ENCODE peak calls at places on chromosomes 3 and 15, in five cellular contexts. One of them, this sample, is unnamed.

GRCh38 chr15:51281368-51281967 is 56.9 kb downstream of the CYP19A1 start:
- DNase-seq in GM06990: peak; percentile 29
- DNase-seq in cardiac muscle cell: peak; percentile 76
- DNase-seq in cardiac fibroblast: peak; percentile 80
- DNase-seq in tibial artery: peak; percentile 86
- DNase-seq in this sample: no peak

GRCh38 chr15:39720721-39721611 is 61.7 kb downstream of the FSIP1 start:
- DNase-seq in tibial artery: no peak
- DNase-seq in cardiac fibroblast: peak; percentile 31
- DNase-seq in GM06990: no peak
- DNase-seq in cardiac muscle cell: peak; percentile 41
- DNase-seq in this sample: no peak

GRCh38 chr3:6821411-6821810 is 39.5 kb upstream of the GRM7 start:
- DNase-seq in cardiac muscle cell: no peak
- DNase-seq in cardiac fibroblast: no peak
- DNase-seq in GM06990: no peak
- DNase-seq in tibial artery: no peak
- DNase-seq in this sample: no peak

GRCh38 chr3:192879346-192880031 is 38.2 kb downstream of the MB21D2 start:
- DNase-seq in cardiac fibroblast: peak; percentile 98
- DNase-seq in GM06990: no peak
- DNase-seq in tibial artery: no peak
- DNase-seq in cardiac muscle cell: peak; percentile 94
- DNase-seq in this sample: no peak

GRCh38 chr3:194042947-194043346 is 93.0 kb upstream of the HES1 start:
- DNase-seq in cardiac muscle cell: peak; percentile 58
- DNase-seq in GM06990: no peak
- DNase-seq in cardiac fibroblast: peak; percentile 47
- DNase-seq in tibial artery: no peak
- DNase-seq in this sample: no peak

GRCh38 chr3:60967141-60967540 is 284.1 kb downstream of the FHIT start:
- DNase-seq in cardiac muscle cell: no peak
- DNase-seq in cardiac fibroblast: no peak
- DNase-seq in tibial artery: no peak
- DNase-seq in GM06990: no peak
- DNase-seq in this sample: no peak

GRCh38 chr3:32374788-32375595 is 16.7 kb upstream of the CMTM7 start:
- DNase-seq in cardiac fibroblast: peak; percentile 87
- DNase-seq in GM06990: peak; percentile 40
- DNase-seq in tibial artery: no peak
- DNase-seq in cardiac muscle cell: peak; percentile 84
- DNase-seq in this sample: peak; percentile 48

GRCh38 chr3:184645304-184645703 is 66.6 kb downstream of the MAGEF1 start:
- DNase-seq in cardiac fibroblast: no peak
- DNase-seq in GM06990: no peak
- DNase-seq in cardiac muscle cell: peak; percentile 57
- DNase-seq in tibial artery: no peak
- DNase-seq in this sample: peak; percentile 2

GRCh38 chr3:129756871-129757270 is 136.6 kb downstream of the TMCC1 start:
- DNase-seq in cardiac muscle cell: peak; percentile 71
- DNase-seq in GM06990: no peak
- DNase-seq in tibial artery: no peak
- DNase-seq in cardiac fibroblast: peak; percentile 22
- DNase-seq in this sample: no peak

GRCh38 chr15:68389936-68390790 is 41.8 kb downstream of the ITGA11 start:
- DNase-seq in tibial artery: peak; percentile 48
- DNase-seq in cardiac fibroblast: peak; percentile 92
- DNase-seq in cardiac muscle cell: peak; percentile 80
- DNase-seq in GM06990: peak; percentile 46
- DNase-seq in this sample: no peak

GRCh38 chr3:134342269-134342668 is 32.0 kb downstream of the AMOTL2 start:
- DNase-seq in cardiac fibroblast: no peak
- DNase-seq in tibial artery: peak; percentile 33
- DNase-seq in cardiac muscle cell: no peak
- DNase-seq in GM06990: no peak
- DNase-seq in this sample: no peak

GRCh38 chr15:66505430-66505811 is 295 bp downstream of the ZWILCH start:
- DNase-seq in tibial artery: no peak
- DNase-seq in cardiac fibroblast: peak; percentile 65
- DNase-seq in GM06990: no peak
- DNase-seq in cardiac muscle cell: no peak
- DNase-seq in this sample: no peak

GRCh38 chr15:82933576-82933975 is 18.9 kb downstream of the HOMER2 start:
- DNase-seq in cardiac muscle cell: no peak
- DNase-seq in cardiac fibroblast: no peak
- DNase-seq in GM06990: no peak
- DNase-seq in tibial artery: no peak
- DNase-seq in this sample: no peak

GRCh38 chr3:37125195-37125594 is 49.2 kb downstream of the LRRFIP2 start:
- DNase-seq in cardiac muscle cell: no peak
- DNase-seq in cardiac fibroblast: no peak
- DNase-seq in tibial artery: no peak
- DNase-seq in GM06990: no peak
- DNase-seq in this sample: no peak

GRCh38 chr3:58041182-58041825 is 33.1 kb downstream of the FLNB start:
- DNase-seq in cardiac muscle cell: peak; percentile 43
- DNase-seq in cardiac fibroblast: peak; percentile 53
- DNase-seq in tibial artery: no peak
- DNase-seq in GM06990: no peak
- DNase-seq in this sample: no peak

GRCh38 chr3:188594137-188594536 is 440.2 kb downstream of the LPP start:
- DNase-seq in tibial artery: no peak
- DNase-seq in cardiac fibroblast: peak; percentile 92
- DNase-seq in cardiac muscle cell: peak; percentile 90
- DNase-seq in GM06990: no peak
- DNase-seq in this sample: no peak

GRCh38 chr15:69539316-69539715 is 86.7 kb downstream of the RPLP1 start:
- DNase-seq in GM06990: no peak
- DNase-seq in cardiac muscle cell: no peak
- DNase-seq in tibial artery: no peak
- DNase-seq in cardiac fibroblast: no peak
- DNase-seq in this sample: no peak

GRCh38 chr15:49238342-49238741 is 68.3 kb downstream of the GALK2 start:
- DNase-seq in cardiac fibroblast: peak; percentile 37
- DNase-seq in GM06990: no peak
- DNase-seq in cardiac muscle cell: peak; percentile 92
- DNase-seq in tibial artery: no peak
- DNase-seq in this sample: no peak

GRCh38 chr3:78258798-78259197 is 1218.9 kb downstream of the ROBO2 start:
- DNase-seq in GM06990: no peak
- DNase-seq in tibial artery: no peak
- DNase-seq in cardiac muscle cell: peak; percentile 81
- DNase-seq in cardiac fibroblast: peak; percentile 72
- DNase-seq in this sample: no peak

GRCh38 chr15:47961401-47962090 is 159.2 kb upstream of the SLC24A5 start:
- DNase-seq in cardiac muscle cell: no peak
- DNase-seq in cardiac fibroblast: no peak
- DNase-seq in tibial artery: no peak
- DNase-seq in GM06990: peak; percentile 36
- DNase-seq in this sample: no peak

GRCh38 chr3:179826247-179826637 is 173.4 kb downstream of the USP13 start:
- DNase-seq in cardiac muscle cell: no peak
- DNase-seq in tibial artery: no peak
- DNase-seq in cardiac fibroblast: no peak
- DNase-seq in GM06990: no peak
- DNase-seq in this sample: no peak

GRCh38 chr3:46997453-46998091 is 18.1 kb downstream of the NBEAL2 start:
- DNase-seq in cardiac muscle cell: no peak
- DNase-seq in cardiac fibroblast: no peak
- DNase-seq in tibial artery: no peak
- DNase-seq in GM06990: no peak
- DNase-seq in this sample: no peak

DNA sequence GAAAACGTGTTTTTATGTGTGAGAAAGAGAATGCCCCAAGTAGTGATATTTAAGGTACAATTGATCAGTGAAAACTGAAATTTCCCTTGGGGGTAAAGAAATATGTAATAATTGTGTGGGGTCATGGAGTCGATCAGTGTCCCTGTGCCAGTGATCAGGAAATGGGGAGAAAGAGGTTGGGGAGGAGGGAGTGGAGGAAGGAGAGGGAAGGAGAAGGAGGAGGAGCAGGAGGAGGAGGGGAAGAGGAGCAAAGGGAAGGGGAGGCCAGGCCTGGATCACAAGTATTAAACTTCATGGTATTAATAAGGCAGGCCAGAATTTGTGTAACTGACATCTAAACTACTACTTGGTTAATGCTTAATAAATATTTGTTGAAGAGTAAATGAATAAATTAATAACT is 30.4 kb downstream of the THSD4 start:
- DNase-seq in cardiac muscle cell: no peak
- DNase-seq in cardiac fibroblast: no peak
- DNase-seq in tibial artery: no peak
- DNase-seq in GM06990: no peak
- DNase-seq in this sample: no peak
- H3K4me3 ChIP-seq in cardiac muscle cell: no peak overlapping the region
- H3K4me3 ChIP-seq in cardiac fibroblast: no peak overlapping the region
- H3K4me3 ChIP-seq in tibial artery: no peak overlapping the region
- H3K4me3 ChIP-seq in GM06990: no peak overlapping the region
- H3K4me3 ChIP-seq in this sample: no peak overlapping the region

DNA sequence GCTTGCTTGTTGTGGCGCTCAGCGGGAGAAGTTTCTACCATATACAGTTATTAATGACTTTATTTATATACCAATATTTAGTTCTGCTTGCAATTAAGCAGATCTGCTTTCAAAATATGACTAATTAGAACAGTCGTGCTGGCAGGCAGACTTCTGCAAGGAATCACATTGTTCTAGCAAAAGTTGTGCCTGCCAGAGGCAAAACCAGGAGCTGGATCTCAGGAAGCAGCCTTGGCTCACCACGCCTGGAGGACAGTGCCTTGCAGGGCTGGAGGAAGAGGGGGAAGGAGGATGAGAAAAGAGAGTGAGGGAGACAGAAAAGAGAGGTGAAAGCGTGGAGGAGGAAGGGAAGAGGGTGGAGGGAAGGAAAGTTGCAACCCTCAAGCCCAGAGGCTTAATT is 160.3 kb downstream of the NUP210 start:
- DNase-seq in cardiac muscle cell: no peak
- DNase-seq in GM06990: no peak
- DNase-seq in cardiac fibroblast: no peak
- DNase-seq in tibial artery: no peak
- DNase-seq in this sample: no peak
- TF ChIP-seq CTCF in cardiac muscle cell: no peak
- TF ChIP-seq CTCF in GM06990: no peak
- TF ChIP-seq CTCF in cardiac fibroblast: no peak
- TF ChIP-seq CTCF in tibial artery: no peak
- TF ChIP-seq CTCF in this sample: no peak

DNA sequence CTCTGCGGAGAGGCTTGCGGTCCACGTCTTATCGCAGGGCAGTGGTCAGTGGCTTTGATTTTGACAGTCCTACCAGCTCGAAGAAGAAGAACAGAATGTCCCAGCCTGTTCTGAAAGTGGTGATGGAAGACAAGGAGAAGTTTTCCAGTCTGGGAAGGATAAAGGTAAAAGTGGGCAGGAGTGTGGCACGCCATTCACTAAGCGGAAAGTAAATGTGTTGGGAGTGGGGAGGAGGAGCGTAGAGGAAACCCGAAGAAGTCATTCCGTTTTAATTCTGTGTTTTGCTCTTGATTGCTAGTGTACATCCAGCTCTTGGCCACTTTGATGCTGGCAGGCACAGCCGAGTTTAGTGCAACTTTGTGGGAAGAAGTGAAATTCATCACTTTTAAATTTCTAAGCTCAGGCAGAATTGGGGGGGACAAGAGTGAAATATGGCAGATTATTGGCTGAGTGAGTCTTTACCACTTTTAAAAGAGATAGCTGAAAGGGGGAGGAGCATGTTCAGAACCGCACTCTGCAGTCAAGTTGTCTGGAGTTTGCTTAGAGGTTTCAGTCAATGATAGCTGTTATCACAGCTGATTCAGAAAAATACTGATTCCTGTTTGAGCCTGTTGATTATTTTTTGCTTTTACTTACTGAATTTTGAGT is 1.8 kb downstream of the ARHGEF26 start:
- DNase-seq in GM06990: no peak
- DNase-seq in cardiac fibroblast: peak; percentile 19
- DNase-seq in cardiac muscle cell: peak; percentile 47
- DNase-seq in tibial artery: no peak
- DNase-seq in this sample: no peak
- H3K4me3 ChIP-seq in GM06990: no peak overlapping the region
- H3K4me3 ChIP-seq in cardiac fibroblast: peak overlapping the region; percentile 87
- H3K4me3 ChIP-seq in cardiac muscle cell: peak overlapping the region; percentile 52
- H3K4me3 ChIP-seq in tibial artery: peak overlapping the region; percentile 69
- H3K4me3 ChIP-seq in this sample: peak overlapping the region; percentile 90

GRCh38 chr15:58608129-58608590 is 141.3 kb downstream of the ADAM10 start:
- DNase-seq in tibial artery: no peak
- DNase-seq in cardiac muscle cell: peak; percentile 86
- DNase-seq in cardiac fibroblast: peak; percentile 68
- DNase-seq in GM06990: no peak
- DNase-seq in this sample: no peak

GRCh38 chr15:58606577-58607080 is 142.9 kb downstream of the ADAM10 start:
- DNase-seq in cardiac fibroblast: no peak
- DNase-seq in cardiac muscle cell: no peak
- DNase-seq in GM06990: no peak
- DNase-seq in tibial artery: no peak
- DNase-seq in this sample: peak; percentile 95

GRCh38 chr15:58611731-58612676 is 137.5 kb downstream of the ADAM10 start:
- DNase-seq in cardiac muscle cell: no peak
- DNase-seq in tibial artery: no peak
- DNase-seq in GM06990: no peak
- DNase-seq in cardiac fibroblast: no peak
- DNase-seq in this sample: no peak

GRCh38 chr15:58605931-58606330 is 143.6 kb downstream of the ADAM10 start:
- DNase-seq in cardiac muscle cell: no peak
- DNase-seq in GM06990: no peak
- DNase-seq in cardiac fibroblast: no peak
- DNase-seq in tibial artery: no peak
- DNase-seq in this sample: no peak

GRCh38 chr15:58608711-58609110 is 140.8 kb downstream of the ADAM10 start:
- DNase-seq in GM06990: no peak
- DNase-seq in cardiac fibroblast: no peak
- DNase-seq in tibial artery: no peak
- DNase-seq in cardiac muscle cell: no peak
- DNase-seq in this sample: no peak
- TF ChIP-seq CTCF in GM06990: no peak
- TF ChIP-seq CTCF in cardiac fibroblast: no peak
- TF ChIP-seq CTCF in tibial artery: no peak
- TF ChIP-seq CTCF in cardiac muscle cell: no peak
- TF ChIP-seq CTCF in this sample: no peak

DNA sequence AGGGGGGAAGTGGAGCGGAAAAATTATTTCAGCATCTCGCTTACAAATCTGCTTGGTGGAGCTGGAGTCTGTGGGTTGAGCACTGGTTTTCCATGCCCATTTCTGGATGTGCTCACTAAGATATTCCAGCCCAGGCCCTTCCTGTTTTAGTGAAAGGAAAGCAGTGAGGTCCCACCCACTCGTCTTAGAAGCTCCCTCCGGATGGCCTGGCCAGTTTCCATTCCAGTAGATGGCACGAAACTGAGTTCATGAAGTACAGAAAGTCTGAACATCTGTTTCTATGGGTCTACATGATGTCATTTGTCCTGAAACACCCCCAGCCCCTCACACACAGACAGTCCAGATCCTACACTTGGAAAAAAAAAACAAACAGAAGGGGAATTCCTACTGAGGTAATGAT is 31.9 kb upstream of the THSD4 start:
- DNase-seq in cardiac muscle cell: peak; percentile 65
- DNase-seq in tibial artery: peak; percentile 88
- DNase-seq in cardiac fibroblast: peak; percentile 68
- DNase-seq in GM06990: no peak
- DNase-seq in this sample: no peak
- H3K4me3 ChIP-seq in cardiac muscle cell: no peak overlapping the region
- H3K4me3 ChIP-seq in tibial artery: peak overlapping the region; percentile 6
- H3K4me3 ChIP-seq in cardiac fibroblast: no peak overlapping the region
- H3K4me3 ChIP-seq in GM06990: no peak overlapping the region
- H3K4me3 ChIP-seq in this sample: no peak overlapping the region

This sample was measured in LNCaP clone FGC.